ENCODE peak calls at places on chromosomes 1 and 21, in nine cellular contexts. B is K562, G is fibroblast of lung, U is lower lobe of right lung, R is lung, D is uterus, Z is left ventricle myocardium inferior, P is heart right ventricle, E is sigmoid colon. H is an unnamed sample.

GRCh38 chr21:43938751-43939442 is 73.2 kb upstream of the TRAPPC10 start:
- DNase-seq in B (peak; percentile 95), G (peak; percentile 52), U (peak; percentile 89), R (peak; percentile 78), D (peak; percentile 48), Z (peak; percentile 84), P (peak; percentile 78), E (peak; percentile 87), H (no peak)

GRCh38 chr1:44655609-44656008 is 18.7 kb downstream of the TMEM53 start:
- DNase-seq in B (peak; percentile 67), G (no peak), U (no peak), R (no peak), D (no peak), Z (no peak), P (no peak), E (no peak), H (no peak)

GRCh38 chr1:53323316-53323715 is 4.6 kb downstream of the LRP8 start:
- DNase-seq in B (no peak), G (no peak), U (peak; percentile 41), R (no peak), D (no peak), Z (no peak), P (no peak), E (no peak), H (no peak)

GRCh38 chr1:111249960-111250359 is 22.4 kb downstream of the CHI3L2 start:
- DNase-seq in B (no peak), G (no peak), U (no peak), R (no peak), D (no peak), Z (no peak), P (no peak), E (no peak), H (no peak)

GRCh38 chr1:32808580-32808979 is 8.6 kb downstream of the YARS1 start:
- DNase-seq in B (no peak), G (no peak), U (no peak), R (no peak), D (no peak), Z (no peak), P (no peak), E (no peak), H (no peak)

GRCh38 chr1:67189953-67190352 is 23.7 kb downstream of the IL23R start:
- DNase-seq in B (no peak), G (no peak), U (no peak), R (no peak), D (no peak), Z (no peak), P (no peak), E (no peak), H (no peak)

GRCh38 chr1:27595597-27595996 is 8.3 kb downstream of the AHDC1 start:
- DNase-seq in B (no peak), G (no peak), U (no peak), R (no peak), D (no peak), Z (no peak), P (no peak), E (no peak), H (no peak)

GRCh38 chr1:210978316-210978993 is 155.5 kb downstream of the KCNH1 start:
- DNase-seq in B (no peak), G (no peak), U (no peak), R (no peak), D (no peak), Z (no peak), P (no peak), E (no peak), H (peak; percentile 76)

GRCh38 chr1:223500560-223501425 is 107.6 kb downstream of the CCDC185 start:
- DNase-seq in B (no peak), G (peak; percentile 99), U (peak; percentile 61), R (peak; percentile 66), D (no peak), Z (no peak), P (no peak), E (no peak), H (peak; percentile 97)

GRCh38 chr1:156923565-156924477 is 3.4 kb downstream of the LRRC71 start:
- DNase-seq in B (peak; percentile 48), G (no peak), U (no peak), R (no peak), D (no peak), Z (no peak), P (no peak), E (no peak), H (no peak)

GRCh38 chr21:42623684-42624083 is 29.7 kb upstream of the PDE9A start:
- DNase-seq in B (no peak), G (no peak), U (no peak), R (no peak), D (no peak), Z (no peak), P (no peak), E (peak; percentile 40), H (no peak)

GRCh38 chr1:63593303-63593886 is at the start of gene PGM1:
- DNase-seq in B (peak; percentile 2), G (peak; percentile 79), U (peak; percentile 83), R (peak; percentile 72), D (peak; percentile 62), Z (peak; percentile 75), P (peak; percentile 75), E (peak; percentile 86), H (peak; percentile 43)

GRCh38 chr1:172429324-172430127 is 9.0 kb downstream of the C1orf105 start:
- DNase-seq in B (peak; percentile 80), G (peak; percentile 68), U (no peak), R (no peak), D (peak; percentile 42), Z (no peak), P (no peak), E (no peak), H (no peak)

GRCh38 chr1:116874622-116875277 is 35.0 kb upstream of the PTGFRN start:
- DNase-seq in B (no peak), G (peak; percentile 49), U (no peak), R (no peak), D (no peak), Z (no peak), P (no peak), E (no peak), H (no peak)

GRCh38 chr1:82491301-82491986 is 690.7 kb downstream of the ADGRL2 start:
- DNase-seq in B (no peak), G (peak; percentile 15), U (no peak), R (no peak), D (no peak), Z (no peak), P (no peak), E (no peak), H (no peak)

GRCh38 chr1:21510113-21510493 is 880 bp downstream of the ALPL start:
- DNase-seq in B (no peak), G (no peak), U (no peak), R (no peak), D (no peak), Z (no peak), P (no peak), E (no peak), H (no peak)

GRCh38 chr1:74584185-74584584 is 71.8 kb upstream of the LRRC53 start:
- DNase-seq in B (no peak), G (peak; percentile 24), U (no peak), R (no peak), D (no peak), Z (no peak), P (no peak), E (no peak), H (no peak)

GRCh38 chr1:153152481-153152880 is 1.8 kb upstream of the SPRR2G start:
- DNase-seq in B (no peak), G (no peak), U (no peak), R (no peak), D (no peak), Z (no peak), P (no peak), E (no peak), H (no peak)

GRCh38 chr1:23403735-23404486 is 20.6 kb downstream of the TCEA3 start:
- DNase-seq in B (peak; percentile 92), G (peak; percentile 95), U (peak; percentile 89), R (peak; percentile 89), D (peak; percentile 85), Z (peak; percentile 88), P (peak; percentile 90), E (peak; percentile 95), H (peak; percentile 91)
- H3K27me3 ChIP-seq in B (no peaks in the 10 kb centered on the region), G (no peaks in the 10 kb centered on the region), U (no peaks in the 10 kb centered on the region), R (no peaks in the 10 kb centered on the region), D (no peaks in the 10 kb centered on the region), Z (no peaks in the 10 kb centered on the region), P (no peaks in the 10 kb centered on the region), E (no peaks in the 10 kb centered on the region), H (no peaks in the 10 kb centered on the region)

GRCh38 chr1:177913762-177914540 is 55.9 kb downstream of the SEC16B start:
- DNase-seq in B (no peak), G (peak; percentile 40), U (no peak), R (no peak), D (no peak), Z (no peak), P (no peak), E (no peak), H (no peak)
- TF ChIP-seq CTCF in B (peak; percentile 13), G (peak; percentile 71), U (no peak), R (no peak), D (no peak), Z (peak; percentile 50), P (peak; percentile 26), E (no peak), H (peak; percentile 68)

GRCh38 chr1:25570798-25571521 is 27.6 kb downstream of the LDLRAP1 start:
- DNase-seq in B (no peak), G (no peak), U (no peak), R (no peak), D (no peak), Z (no peak), P (no peak), E (no peak), H (no peak)

GRCh38 chr1:25571522-25571970 is 28.1 kb downstream of the LDLRAP1 start:
- DNase-seq in B (no peak), G (no peak), U (no peak), R (no peak), D (no peak), Z (no peak), P (no peak), E (no peak), H (no peak)

GRCh38 chr1:25568090-25568833 is 24.9 kb downstream of the LDLRAP1 start:
- DNase-seq in B (no peak), G (peak; percentile 60), U (no peak), R (no peak), D (no peak), Z (no peak), P (no peak), E (peak; percentile 83), H (no peak)

GRCh38 chr1:25568834-25569598 is 25.6 kb downstream of the LDLRAP1 start:
- DNase-seq in B (peak; percentile 83), G (peak; percentile 89), U (no peak), R (no peak), D (peak; percentile 65), Z (no peak), P (no peak), E (peak; percentile 77), H (peak; percentile 44)

GRCh38 chr1:25569599-25570458 is 26.4 kb downstream of the LDLRAP1 start:
- DNase-seq in B (peak; percentile 55), G (peak; percentile 65), U (no peak), R (no peak), D (no peak), Z (no peak), P (no peak), E (no peak), H (no peak)
- H3K4me3 ChIP-seq in B (no peak overlapping the region), G (no peak overlapping the region), U (no peak overlapping the region), R (no peak overlapping the region), D (no peak overlapping the region), Z (no peak overlapping the region), P (no peak overlapping the region), E (no peak overlapping the region), H (no peak overlapping the region)

DNA sequence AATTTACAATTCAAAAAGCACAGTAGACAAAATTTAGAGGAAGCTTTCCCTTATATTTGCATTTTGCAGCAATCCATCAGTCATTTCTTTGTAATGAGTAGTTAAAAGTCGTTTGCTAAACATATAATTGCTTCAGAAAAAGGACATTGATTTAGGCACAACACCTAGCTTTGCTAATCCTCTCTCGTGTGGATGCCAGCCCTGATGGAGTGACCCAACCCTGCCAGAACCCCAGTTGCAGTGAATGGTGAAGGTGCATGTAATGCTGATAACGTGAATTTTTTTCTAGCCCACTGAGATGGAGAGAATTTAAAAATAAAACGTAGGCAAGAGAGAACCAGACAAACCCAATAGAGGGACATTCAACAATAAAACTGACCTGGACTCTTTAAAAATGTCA is 263.4 kb downstream of the GRIK1 start:
- DNase-seq in B (no peak), G (no peak), U (no peak), R (no peak), D (no peak), Z (no peak), P (no peak), E (no peak), H (no peak)
- H3K27me3 ChIP-seq in B (no peaks in the 10 kb centered on the region), G (no peaks in the 10 kb centered on the region), U (no peaks in the 10 kb centered on the region), R (no peaks in the 10 kb centered on the region), D (no peaks in the 10 kb centered on the region), Z (no peaks in the 10 kb centered on the region), P (no peaks in the 10 kb centered on the region), E (no peaks in the 10 kb centered on the region), H (no peaks in the 10 kb centered on the region)